ENCODE peak calls at places on chromosomes 13 and 19, in six cellular contexts. One of them, this sample, is unnamed.

GRCh38 chr13:28552288-28552687 is 57.4 kb upstream of the FLT1 start:
- DNase-seq in IMR-90: no peak
- DNase-seq in H9: no peak
- DNase-seq in H1: no peak
- DNase-seq in mesenchymal stem cell: no peak
- DNase-seq in trophoblast cell: no peak
- DNase-seq in this sample: no peak

GRCh38 chr19:1105217-1105872 is 1.6 kb downstream of the GPX4 start:
- DNase-seq in IMR-90: peak; percentile 35
- DNase-seq in H9: no peak
- DNase-seq in H1: no peak
- DNase-seq in mesenchymal stem cell: peak; percentile 22
- DNase-seq in trophoblast cell: peak; percentile 59
- DNase-seq in this sample: no peak

GRCh38 chr13:70203661-70204229 is 95.5 kb upstream of the KLHL1 start:
- DNase-seq in IMR-90: no peak
- DNase-seq in H9: no peak
- DNase-seq in H1: no peak
- DNase-seq in mesenchymal stem cell: no peak
- DNase-seq in trophoblast cell: no peak
- DNase-seq in this sample: no peak

GRCh38 chr13:114109646-114110045 is 22.8 kb downstream of the RASA3 start:
- DNase-seq in IMR-90: no peak
- DNase-seq in H9: no peak
- DNase-seq in H1: no peak
- DNase-seq in mesenchymal stem cell: no peak
- DNase-seq in trophoblast cell: no peak
- DNase-seq in this sample: no peak

GRCh38 chr19:32224371-32225244 is 120.8 kb upstream of the ZNF507 start:
- DNase-seq in IMR-90: peak; percentile 15
- DNase-seq in H9: peak; percentile 61
- DNase-seq in H1: peak; percentile 91
- DNase-seq in mesenchymal stem cell: peak; percentile 35
- DNase-seq in trophoblast cell: peak; percentile 71
- DNase-seq in this sample: peak; percentile 60

GRCh38 chr19:23407597-23407996 is 12.3 kb upstream of the ZNF91 start:
- DNase-seq in IMR-90: no peak
- DNase-seq in H9: no peak
- DNase-seq in H1: no peak
- DNase-seq in mesenchymal stem cell: no peak
- DNase-seq in trophoblast cell: peak; percentile 86
- DNase-seq in this sample: no peak

GRCh38 chr19:33293255-33294057 is 8.9 kb downstream of the CEBPA start:
- DNase-seq in IMR-90: peak; percentile 71
- DNase-seq in H9: no peak
- DNase-seq in H1: no peak
- DNase-seq in mesenchymal stem cell: peak; percentile 48
- DNase-seq in trophoblast cell: peak; percentile 92
- DNase-seq in this sample: no peak

GRCh38 chr13:32585625-32586021 is 629 bp upstream of the PDS5B start:
- DNase-seq in IMR-90: no peak
- DNase-seq in H9: peak; percentile 36
- DNase-seq in H1: no peak
- DNase-seq in mesenchymal stem cell: no peak
- DNase-seq in trophoblast cell: no peak
- DNase-seq in this sample: peak; percentile 26

GRCh38 chr19:6519289-6519688 is 11.5 kb upstream of the TNFSF9 start:
- DNase-seq in IMR-90: peak; percentile 61
- DNase-seq in H9: no peak
- DNase-seq in H1: no peak
- DNase-seq in mesenchymal stem cell: no peak
- DNase-seq in trophoblast cell: peak; percentile 26
- DNase-seq in this sample: no peak

GRCh38 chr13:60627071-60627686 is 230.2 kb downstream of the TDRD3 start:
- DNase-seq in IMR-90: peak; percentile 3
- DNase-seq in H9: peak; percentile 73
- DNase-seq in H1: peak; percentile 83
- DNase-seq in mesenchymal stem cell: peak; percentile 12
- DNase-seq in trophoblast cell: peak; percentile 41
- DNase-seq in this sample: peak; percentile 52

GRCh38 chr19:34851277-34851804 is 75.4 kb upstream of the ZNF30 start:
- DNase-seq in IMR-90: no peak
- DNase-seq in H9: peak; percentile 67
- DNase-seq in H1: no peak
- DNase-seq in mesenchymal stem cell: no peak
- DNase-seq in trophoblast cell: no peak
- DNase-seq in this sample: no peak

GRCh38 chr13:98225036-98225940 is 48.2 kb upstream of the RNF113B start:
- DNase-seq in IMR-90: no peak
- DNase-seq in H9: no peak
- DNase-seq in H1: no peak
- DNase-seq in mesenchymal stem cell: no peak
- DNase-seq in trophoblast cell: peak; percentile 63
- DNase-seq in this sample: no peak

GRCh38 chr13:97982286-97982685 is 28.8 kb downstream of the IPO5 start:
- DNase-seq in IMR-90: peak; percentile 48
- DNase-seq in H9: no peak
- DNase-seq in H1: no peak
- DNase-seq in mesenchymal stem cell: peak; percentile 68
- DNase-seq in trophoblast cell: no peak
- DNase-seq in this sample: no peak

GRCh38 chr13:39675904-39676303 is 20.4 kb downstream of the COG6 start:
- DNase-seq in IMR-90: no peak
- DNase-seq in H9: no peak
- DNase-seq in H1: no peak
- DNase-seq in mesenchymal stem cell: no peak
- DNase-seq in trophoblast cell: peak; percentile 41
- DNase-seq in this sample: no peak

GRCh38 chr13:61463027-61463426 is 47.4 kb upstream of the PCDH20 start:
- DNase-seq in IMR-90: no peak
- DNase-seq in H9: no peak
- DNase-seq in H1: no peak
- DNase-seq in mesenchymal stem cell: no peak
- DNase-seq in trophoblast cell: no peak
- DNase-seq in this sample: no peak

GRCh38 chr13:75468602-75469001 is 13.4 kb downstream of the TBC1D4 start:
- DNase-seq in IMR-90: no peak
- DNase-seq in H9: no peak
- DNase-seq in H1: no peak
- DNase-seq in mesenchymal stem cell: no peak
- DNase-seq in trophoblast cell: no peak
- DNase-seq in this sample: no peak

GRCh38 chr19:52690395-52691214 is 44.2 kb downstream of the ZNF611 start:
- DNase-seq in IMR-90: peak; percentile 93
- DNase-seq in H9: peak; percentile 95
- DNase-seq in H1: peak; percentile 94
- DNase-seq in mesenchymal stem cell: peak; percentile 94
- DNase-seq in trophoblast cell: peak; percentile 92
- DNase-seq in this sample: peak; percentile 87

GRCh38 chr19:52691737-52692136 is 43.1 kb downstream of the ZNF611 start:
- DNase-seq in IMR-90: no peak
- DNase-seq in H9: no peak
- DNase-seq in H1: no peak
- DNase-seq in mesenchymal stem cell: no peak
- DNase-seq in trophoblast cell: no peak
- DNase-seq in this sample: no peak

GRCh38 chr19:52691215-52691610 is 43.6 kb downstream of the ZNF611 start:
- DNase-seq in IMR-90: no peak
- DNase-seq in H9: peak; percentile 37
- DNase-seq in H1: no peak
- DNase-seq in mesenchymal stem cell: no peak
- DNase-seq in trophoblast cell: no peak
- DNase-seq in this sample: no peak

GRCh38 chr19:52688335-52688734 is 46.5 kb downstream of the ZNF611 start:
- DNase-seq in IMR-90: no peak
- DNase-seq in H9: no peak
- DNase-seq in H1: no peak
- DNase-seq in mesenchymal stem cell: no peak
- DNase-seq in trophoblast cell: no peak
- DNase-seq in this sample: no peak

DNA sequence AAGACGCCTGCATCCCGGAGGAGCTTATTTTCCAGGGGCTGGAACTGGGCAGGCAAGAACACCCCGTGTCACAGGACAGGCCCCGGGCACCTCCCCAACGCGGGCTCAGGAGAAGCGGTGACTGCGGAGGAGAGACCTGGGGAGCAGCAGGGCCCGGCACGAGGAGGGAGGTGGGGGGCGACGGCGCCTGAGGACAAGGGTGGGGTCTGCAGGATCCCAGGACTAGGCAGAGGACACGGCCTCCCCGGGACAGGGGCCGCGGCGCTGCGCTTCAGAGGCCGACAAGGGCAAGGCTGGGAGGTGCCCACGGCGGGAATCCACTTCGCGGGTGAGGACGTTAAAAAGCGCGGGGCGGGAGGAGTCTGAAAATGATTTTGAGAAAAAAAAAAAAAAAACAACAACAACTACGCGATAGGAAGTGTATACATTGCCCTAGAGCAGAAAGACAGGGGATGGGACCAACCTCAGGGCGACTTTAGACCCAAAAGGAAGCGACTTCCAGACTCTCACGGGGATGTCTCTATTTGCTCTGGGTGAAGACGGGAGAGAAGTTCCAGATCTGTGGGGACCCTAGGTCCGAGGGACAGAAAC is 44.9 kb downstream of the ZNF611 start:
- DNase-seq in IMR-90: no peak
- DNase-seq in H9: peak; percentile 45
- DNase-seq in H1: peak; percentile 70
- DNase-seq in mesenchymal stem cell: no peak
- DNase-seq in trophoblast cell: no peak
- DNase-seq in this sample: no peak
- H2BK5ac ChIP-seq in IMR-90: peak overlapping the region; percentile 79
- H2BK5ac ChIP-seq in H9: no peak overlapping the region
- H2BK5ac ChIP-seq in H1: no peak overlapping the region
- H2BK5ac ChIP-seq in mesenchymal stem cell: peak overlapping the region; percentile 81
- H2BK5ac ChIP-seq in trophoblast cell: peak overlapping the region; percentile 51
- H2BK5ac ChIP-seq in this sample: no peak overlapping the region

GRCh38 chr13:44075113-44075512 is 195.4 kb downstream of the LACC1 start:
- DNase-seq in IMR-90: no peak
- DNase-seq in H9: no peak
- DNase-seq in H1: no peak
- DNase-seq in mesenchymal stem cell: no peak
- DNase-seq in trophoblast cell: no peak
- DNase-seq in this sample: no peak
- H3K14ac ChIP-seq in IMR-90: no peak overlapping the region
- H3K14ac ChIP-seq in H9: no peak overlapping the region
- H3K14ac ChIP-seq in H1: no peak overlapping the region
- H3K14ac ChIP-seq in mesenchymal stem cell: no peak overlapping the region
- H3K14ac ChIP-seq in trophoblast cell: no peak overlapping the region
- H3K14ac ChIP-seq in this sample: no peak overlapping the region

GRCh38 chr19:49591731-49592485 is 926 bp downstream of the PRR12 start:
- DNase-seq in IMR-90: peak; percentile 26
- DNase-seq in H9: peak; percentile 78
- DNase-seq in H1: peak; percentile 79
- DNase-seq in mesenchymal stem cell: peak; percentile 66
- DNase-seq in trophoblast cell: peak; percentile 57
- DNase-seq in this sample: no peak

GRCh38 chr19:49590071-49590970 is 661 bp upstream of the PRR12 start:
- DNase-seq in IMR-90: peak; percentile 95
- DNase-seq in H9: peak; percentile 99
- DNase-seq in H1: peak; percentile 99
- DNase-seq in mesenchymal stem cell: peak; percentile 98
- DNase-seq in trophoblast cell: peak; percentile 96
- DNase-seq in this sample: peak; percentile 97

GRCh38 chr19:49589391-49589790 is 1.6 kb upstream of the PRR12 start:
- DNase-seq in IMR-90: no peak
- DNase-seq in H9: no peak
- DNase-seq in H1: no peak
- DNase-seq in mesenchymal stem cell: no peak
- DNase-seq in trophoblast cell: peak; percentile 27
- DNase-seq in this sample: no peak

GRCh38 chr19:49592486-49593232 is 1.7 kb downstream of the PRR12 start:
- DNase-seq in IMR-90: no peak
- DNase-seq in H9: peak; percentile 68
- DNase-seq in H1: no peak
- DNase-seq in mesenchymal stem cell: peak; percentile 50
- DNase-seq in trophoblast cell: peak; percentile 31
- DNase-seq in this sample: no peak

DNA sequence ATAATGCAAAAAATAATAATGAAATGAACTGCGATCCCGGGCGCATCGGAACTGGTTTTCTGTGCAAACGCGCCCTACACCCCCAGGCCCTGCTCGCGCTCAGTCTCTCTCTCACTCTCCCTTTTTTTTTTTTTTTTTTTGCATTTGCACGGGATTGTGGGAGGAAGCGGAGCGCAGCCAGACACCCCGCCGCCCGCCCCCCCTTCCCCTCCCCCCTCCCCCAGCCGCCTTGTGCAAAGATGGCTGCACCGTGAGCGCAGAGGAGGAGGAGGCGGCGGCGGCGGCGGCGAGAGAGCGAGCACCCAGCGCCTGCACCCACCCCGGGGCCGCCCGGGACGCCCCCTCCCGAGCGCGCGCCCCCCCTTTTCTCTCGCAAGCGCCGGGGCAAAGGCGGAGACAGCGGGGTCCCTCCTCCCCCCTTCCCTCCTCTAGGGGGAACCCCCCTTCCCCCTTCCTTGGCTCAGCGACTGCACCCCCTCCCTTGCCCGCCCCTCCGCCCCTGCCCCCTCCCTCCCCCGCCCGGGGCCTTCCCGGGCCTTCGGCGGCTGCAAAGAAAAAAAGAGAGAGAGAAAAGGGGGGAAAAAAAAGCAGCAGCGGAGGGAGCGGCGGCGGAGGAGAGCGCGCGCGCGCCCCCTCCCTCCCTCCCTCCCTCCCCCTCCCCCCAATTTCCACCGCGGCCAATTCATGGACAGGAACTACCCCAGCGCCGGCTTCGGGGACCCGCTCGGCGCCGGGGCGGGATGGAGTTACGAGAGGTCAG is at the start of gene PRR12:
- DNase-seq in IMR-90: peak; percentile 67
- DNase-seq in H9: peak; percentile 81
- DNase-seq in H1: peak; percentile 77
- DNase-seq in mesenchymal stem cell: peak; percentile 84
- DNase-seq in trophoblast cell: peak; percentile 57
- DNase-seq in this sample: peak; percentile 73
- H2BK5ac ChIP-seq in IMR-90: peak within 1 kb of the TSS; percentile 91
- H2BK5ac ChIP-seq in H9: peak within 1 kb of the TSS; percentile 88
- H2BK5ac ChIP-seq in H1: peak within 1 kb of the TSS; percentile 95
- H2BK5ac ChIP-seq in mesenchymal stem cell: peak within 1 kb of the TSS; percentile 54
- H2BK5ac ChIP-seq in trophoblast cell: peak within 1 kb of the TSS; percentile 91
- H2BK5ac ChIP-seq in this sample: peak within 1 kb of the TSS; percentile 99

DNA sequence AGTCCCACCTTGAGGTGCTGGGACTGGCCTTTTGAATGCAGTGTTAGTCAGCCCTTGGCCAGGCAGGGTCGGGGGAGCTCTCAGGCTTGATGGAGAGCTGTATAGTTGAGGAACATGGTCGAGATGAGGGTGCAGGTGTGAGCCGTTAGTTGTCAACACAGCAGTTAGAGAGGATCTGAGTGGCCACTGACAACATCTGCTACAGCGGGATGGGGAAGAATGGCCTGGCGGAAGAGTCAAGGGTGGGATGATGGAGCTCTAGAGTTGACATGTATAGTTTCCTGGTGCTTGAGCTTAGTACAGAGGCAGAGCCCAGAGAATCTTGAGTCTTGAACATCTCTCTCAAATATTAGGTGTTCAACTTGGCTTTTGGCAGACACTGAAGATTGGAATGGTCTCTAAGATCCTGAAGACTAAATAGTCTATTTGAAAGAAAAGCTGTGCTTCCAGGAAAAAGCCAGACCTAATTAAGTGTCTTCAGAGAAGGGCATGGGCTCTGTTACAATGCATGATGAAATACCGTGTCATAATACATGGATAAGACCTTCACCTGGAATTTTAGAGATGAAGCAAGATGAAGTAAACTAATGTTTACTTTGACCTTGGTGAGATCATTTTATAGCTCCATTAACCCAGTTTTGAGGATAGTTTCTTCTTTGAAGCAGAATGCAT is 9.7 kb downstream of the PCCA start:
- DNase-seq in IMR-90: no peak
- DNase-seq in H9: no peak
- DNase-seq in H1: no peak
- DNase-seq in mesenchymal stem cell: no peak
- DNase-seq in trophoblast cell: no peak
- DNase-seq in this sample: no peak
- H3K14ac ChIP-seq in IMR-90: no peak overlapping the region
- H3K14ac ChIP-seq in H9: no peak overlapping the region
- H3K14ac ChIP-seq in H1: no peak overlapping the region
- H3K14ac ChIP-seq in mesenchymal stem cell: no peak overlapping the region
- H3K14ac ChIP-seq in trophoblast cell: peak overlapping the region; percentile 54
- H3K14ac ChIP-seq in this sample: no peak overlapping the region

This sample was measured in neuronal stem cell.